ENCODE peak calls at places on chromosome 20, in four cellular contexts. J is HL-60, K is glutamatergic neuron, Z is transverse colon. G is an unnamed sample.

GRCh38 chr20:63362426-63363009 is 1.4 kb upstream of the CHRNA4 start:
- DNase-seq in J (no peak), K (peak), Z (no peak), G (no peak)

GRCh38 chr20:47535088-47535487 is 33.4 kb downstream of the NCOA3 start:
- DNase-seq in J (no peak), K (peak), Z (no peak), G (no peak)

GRCh38 chr20:47561175-47561574 is 59.5 kb downstream of the NCOA3 start:
- DNase-seq in J (no peak), K (no peak), Z (no peak), G (no peak)

GRCh38 chr20:21518292-21518991 is 4.6 kb upstream of the NKX2-2 start:
- DNase-seq in J (no peak), K (no peak), Z (no peak), G (no peak)

GRCh38 chr20:21376631-21377030 is 20.7 kb downstream of the NKX2-4 start:
- DNase-seq in J (no peak), K (no peak), Z (no peak), G (no peak)

GRCh38 chr20:15940127-15940526 is 633.1 kb downstream of the KIF16B start:
- DNase-seq in J (no peak), K (no peak), Z (no peak), G (no peak)

GRCh38 chr20:42886801-42887200 is 302.9 kb downstream of the PTPRT start:
- DNase-seq in J (no peak), K (no peak), Z (no peak), G (no peak)

GRCh38 chr20:47466704-47467459 is 34.8 kb upstream of the NCOA3 start:
- DNase-seq in J (no peak), K (no peak), Z (no peak), G (no peak)

GRCh38 chr20:56860413-56860812 is 231.3 kb downstream of the TFAP2C start:
- DNase-seq in J (no peak), K (no peak), Z (no peak), G (no peak)

GRCh38 chr20:25352746-25353145 is 37.9 kb downstream of the ABHD12 start:
- DNase-seq in J (no peak), K (no peak), Z (no peak), G (no peak)

GRCh38 chr20:14127831-14128230 is 132.5 kb downstream of the MACROD2 start:
- DNase-seq in J (no peak), K (no peak), Z (no peak), G (no peak)

GRCh38 chr20:39935921-39936320 is 753.1 kb downstream of the MAFB start:
- DNase-seq in J (no peak), K (no peak), Z (no peak), G (no peak)

GRCh38 chr20:11850901-11851300 is 66.8 kb upstream of the BTBD3 start:
- DNase-seq in J (no peak), K (no peak), Z (no peak), G (no peak)

GRCh38 chr20:57443349-57443748 is 52.2 kb downstream of the RBM38 start:
- DNase-seq in J (no peak), K (no peak), Z (no peak), G (no peak)

GRCh38 chr20:21185849-21186248 is 60.0 kb downstream of the KIZ start:
- DNase-seq in J (no peak), K (no peak), Z (no peak), G (no peak)

GRCh38 chr20:57611605-57612311 is 8.5 kb downstream of the ZBP1 start:
- DNase-seq in J (no peak), K (no peak), Z (peak), G (no peak)

GRCh38 chr20:59006864-59007757 is at the start of gene CTSZ:
- DNase-seq in J (peak), K (peak), Z (peak), G (peak)

GRCh38 chr20:58973179-58973578 is 7.9 kb upstream of the NELFCD start:
- DNase-seq in J (no peak), K (no peak), Z (no peak), G (no peak)

GRCh38 chr20:24503352-24503931 is 34.0 kb downstream of the SYNDIG1 start:
- DNase-seq in J (no peak), K (no peak), Z (no peak), G (no peak)

GRCh38 chr20:35297153-35297552 is 4.9 kb upstream of the FAM83C start:
- DNase-seq in J (no peak), K (no peak), Z (no peak), G (no peak)

GRCh38 chr20:24968278-24968677 is 19.2 kb downstream of the CST7 start:
- DNase-seq in J (no peak), K (no peak), Z (no peak), G (no peak)

GRCh38 chr20:61442718-61443117 is 190.7 kb downstream of the CDH4 start:
- DNase-seq in J (no peak), K (no peak), Z (no peak), G (no peak)

GRCh38 chr20:5401277-5401676 is 84.5 kb upstream of the PROKR2 start:
- DNase-seq in J (no peak), K (no peak), Z (no peak), G (no peak)

GRCh38 chr20:25041813-25042530 is 16.0 kb downstream of the ACSS1 start:
- DNase-seq in J (no peak), K (no peak), Z (no peak), G (no peak)

GRCh38 chr20:63067266-63067635 is 60.5 kb upstream of the BHLHE23 start:
- DNase-seq in J (no peak), K (no peak), Z (no peak), G (no peak)

GRCh38 chr20:33697129-33697528 is 10.9 kb upstream of the E2F1 start:
- DNase-seq in J (no peak), K (no peak), Z (no peak), G (no peak)

GRCh38 chr20:19815553-19815991 is 57.5 kb downstream of the RIN2 start:
- DNase-seq in J (no peak), K (no peak), Z (no peak), G (no peak)

GRCh38 chr20:62977613-62978558 is 25.4 kb downstream of the SLC17A9 start:
- DNase-seq in J (no peak), K (no peak), Z (peak), G (peak)

GRCh38 chr20:24732599-24732998 is 216.5 kb upstream of the CST7 start:
- DNase-seq in J (no peak), K (no peak), Z (no peak), G (no peak)

GRCh38 chr20:17966432-17967312 is 1.9 kb downstream of the SNX5 start:
- DNase-seq in J (peak), K (no peak), Z (no peak), G (no peak)

GRCh38 chr20:12715371-12715770 is 293.4 kb upstream of the SPTLC3 start:
- DNase-seq in J (no peak), K (no peak), Z (no peak), G (no peak)

GRCh38 chr20:63873477-63873971 is 8.5 kb downstream of the TPD52L2 start:
- DNase-seq in J (peak), K (no peak), Z (peak), G (peak)

GRCh38 chr20:47576516-47577033 is 74.9 kb downstream of the NCOA3 start:
- DNase-seq in J (peak), K (no peak), Z (peak), G (peak)

GRCh38 chr20:19880256-19881079 is 122.4 kb downstream of the RIN2 start:
- DNase-seq in J (no peak), K (no peak), Z (no peak), G (no peak)

GRCh38 chr20:3646067-3646440 is 17.1 kb downstream of the GFRA4 start:
- DNase-seq in J (no peak), K (no peak), Z (no peak), G (no peak)

GRCh38 chr20:3645309-3646066 is 17.7 kb downstream of the GFRA4 start:
- DNase-seq in J (no peak), K (no peak), Z (no peak), G (no peak)

GRCh38 chr20:3647418-3647817 is 15.8 kb downstream of the GFRA4 start:
- DNase-seq in J (no peak), K (no peak), Z (no peak), G (no peak)

GRCh38 chr20:3648941-3649340 is 14.3 kb downstream of the GFRA4 start:
- DNase-seq in J (no peak), K (no peak), Z (no peak), G (no peak)

GRCh38 chr20:3646651-3647050 is 16.5 kb downstream of the GFRA4 start:
- DNase-seq in J (no peak), K (no peak), Z (no peak), G (no peak)
- TF ChIP-seq CTCF in J (no peak), K (no peak), Z (no peak), G (no peak)

GRCh38 chr20:38550274-38550673 is 30.7 kb upstream of the ADIG start:
- DNase-seq in J (no peak), K (no peak), Z (no peak), G (peak)
- TF ChIP-seq CTCF in J (no peak), K (no peak), Z (no peak), G (peak)

GRCh38 chr20:52806918-52807317 is 165.2 kb upstream of the TSHZ2 start:
- DNase-seq in J (no peak), K (no peak), Z (no peak), G (no peak)

GRCh38 chr20:52809003-52809402 is 163.2 kb upstream of the TSHZ2 start:
- DNase-seq in J (no peak), K (no peak), Z (no peak), G (no peak)

GRCh38 chr20:52814371-52814770 is 157.8 kb upstream of the TSHZ2 start:
- DNase-seq in J (no peak), K (no peak), Z (no peak), G (no peak)

DNA sequence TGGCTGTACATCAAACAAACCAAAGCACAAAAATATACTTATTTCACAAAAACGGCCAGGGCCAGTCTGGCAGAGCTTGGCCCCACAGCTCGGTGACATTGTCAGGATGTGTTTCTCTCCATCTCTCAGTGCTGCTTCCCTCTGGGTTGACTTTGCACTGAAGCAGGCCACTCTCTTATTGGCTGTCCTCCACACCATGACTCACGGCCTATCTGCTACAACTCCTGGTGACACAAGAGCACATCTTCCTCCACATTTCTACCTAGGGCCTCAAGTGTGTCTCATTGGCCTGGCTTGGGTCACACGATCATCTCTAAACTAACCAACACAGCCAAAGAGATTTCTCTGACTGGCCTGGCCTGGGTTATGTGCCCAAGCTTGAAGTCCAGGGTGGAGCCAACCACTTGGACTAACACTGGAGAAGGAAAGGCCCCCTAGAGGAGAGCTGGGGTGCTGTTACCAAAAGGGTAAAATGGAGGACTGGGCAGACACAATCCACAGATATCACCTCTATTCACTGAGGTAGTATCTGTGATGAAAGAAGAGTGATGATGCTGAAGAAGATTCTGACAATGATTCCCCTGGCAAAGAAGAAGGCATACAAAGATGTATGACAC is 159.8 kb upstream of the TSHZ2 start:
- DNase-seq in J (no peak), K (no peak), Z (no peak), G (peak)
- TF ChIP-seq CTCF in J (no peak), K (peak), Z (no peak), G (no peak)

GRCh38 chr20:9884666-9885065 is 45.8 kb upstream of the PAK5 start:
- DNase-seq in J (no peak), K (no peak), Z (no peak), G (no peak)
- TF ChIP-seq CTCF in J (no peak), K (no peak), Z (no peak), G (no peak)

DNA sequence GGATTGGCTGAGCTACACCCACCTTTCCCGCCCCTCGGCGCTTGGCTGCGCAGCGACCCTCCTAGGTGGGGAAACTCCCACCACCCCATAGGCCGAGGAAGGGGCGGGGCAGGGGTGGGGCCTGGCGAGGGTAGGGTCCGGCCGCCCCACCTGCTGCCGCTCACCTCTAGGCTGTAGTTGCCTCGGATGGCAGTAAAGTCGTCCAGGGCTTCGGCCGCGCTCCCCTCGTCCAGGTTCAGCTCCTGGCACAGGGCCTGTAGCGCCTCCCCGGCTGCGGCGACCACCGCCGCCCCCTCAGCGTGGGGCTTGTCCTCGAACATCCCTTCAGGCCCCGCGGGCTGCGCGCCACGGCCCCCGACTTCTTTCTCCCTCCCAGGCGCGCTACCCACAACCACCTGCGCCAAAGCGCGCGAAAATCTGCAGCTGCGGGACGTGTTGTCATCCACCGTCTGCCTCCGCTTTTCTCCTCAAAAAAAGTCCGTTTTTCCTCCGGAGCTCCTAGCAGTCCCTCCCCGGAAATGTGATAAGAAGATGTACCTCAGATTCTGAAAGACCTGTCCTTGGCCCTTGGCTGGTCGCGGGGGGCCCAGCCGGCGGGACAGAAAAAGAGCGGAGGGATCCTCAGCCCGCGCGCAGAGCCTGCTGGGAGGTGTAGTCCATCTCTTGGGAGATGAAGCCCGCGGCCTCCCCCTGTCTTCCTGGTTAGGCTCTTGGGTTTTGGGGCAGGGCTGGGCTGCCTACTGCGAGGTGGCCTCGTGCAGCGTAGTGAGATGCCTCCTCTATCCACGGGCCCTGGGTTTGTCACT is at the start of gene RBL1:
- DNase-seq in J (peak), K (peak), Z (peak), G (peak)
- TF ChIP-seq CTCF in J (no peak), K (no peak), Z (no peak), G (no peak)

DNA sequence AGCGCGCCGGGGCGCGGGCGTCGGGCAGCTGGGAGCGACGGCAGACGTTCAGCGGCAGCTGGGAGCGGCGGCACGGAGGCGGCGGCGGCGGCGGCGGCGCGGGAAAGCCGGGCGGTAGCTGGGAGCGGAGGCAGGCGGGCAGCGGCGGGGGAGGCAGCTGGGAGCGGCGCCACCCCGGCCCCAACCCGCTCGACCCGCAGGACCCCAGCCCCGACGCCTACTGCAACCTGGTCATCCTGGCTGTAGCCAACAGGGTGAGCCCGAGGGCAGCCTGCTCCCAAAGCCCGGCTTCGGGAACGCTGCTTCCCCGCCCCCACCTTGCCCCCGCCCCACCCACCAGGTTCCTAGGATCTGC is 8.9 kb downstream of the CCM2L start:
- DNase-seq in J (no peak), K (no peak), Z (no peak), G (no peak)
- TF ChIP-seq CTCF in J (no peak), K (peak), Z (no peak), G (no peak)

GRCh38 chr20:50746138-50746940 is 15.0 kb downstream of the PARD6B start:
- DNase-seq in J (no peak), K (no peak), Z (no peak), G (no peak)
- TF ChIP-seq CTCF in J (no peak), K (no peak), Z (no peak), G (no peak)

GRCh38 chr20:44716309-44717106 is 1.3 kb downstream of the CCN5 start:
- DNase-seq in J (no peak), K (no peak), Z (no peak), G (no peak)

GRCh38 chr20:44720617-44720993 is 5.4 kb downstream of the CCN5 start:
- DNase-seq in J (no peak), K (no peak), Z (no peak), G (no peak)

GRCh38 chr20:44715495-44716308 is 533 bp downstream of the CCN5 start:
- DNase-seq in J (no peak), K (no peak), Z (no peak), G (no peak)

GRCh38 chr20:44719841-44720240 is 4.7 kb downstream of the CCN5 start:
- DNase-seq in J (no peak), K (no peak), Z (no peak), G (no peak)

DNA sequence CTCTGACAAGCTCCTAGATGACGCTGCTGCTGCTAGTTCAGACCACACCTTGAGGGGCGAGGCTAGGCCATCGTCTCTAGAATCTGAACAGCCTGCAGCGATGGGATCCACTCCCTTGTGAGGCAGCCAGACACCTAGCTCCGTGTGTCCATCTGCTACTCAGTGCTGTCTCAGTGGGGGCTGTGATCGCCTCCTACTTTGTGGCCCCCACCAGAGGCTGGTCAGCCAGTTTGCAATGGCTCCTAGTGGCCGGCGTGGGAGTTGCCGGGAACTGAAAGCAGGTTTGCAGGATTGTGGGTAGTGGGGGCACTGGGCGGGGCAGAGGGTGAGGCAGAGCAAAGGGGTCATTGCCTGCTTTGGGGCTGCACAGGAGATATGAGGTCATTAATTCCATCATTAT is 2.8 kb downstream of the CCN5 start:
- DNase-seq in J (no peak), K (peak), Z (no peak), G (no peak)
- TF ChIP-seq CTCF in J (no peak), K (peak), Z (no peak), G (no peak)

GRCh38 chr20:50054626-50055511 is 58.1 kb downstream of the UBE2V1 start:
- DNase-seq in J (no peak), K (no peak), Z (peak), G (no peak)

GRCh38 chr20:50050660-50051308 is 62.2 kb downstream of the UBE2V1 start:
- DNase-seq in J (no peak), K (no peak), Z (no peak), G (no peak)

GRCh38 chr20:50053790-50054547 is 59.0 kb downstream of the UBE2V1 start:
- DNase-seq in J (no peak), K (no peak), Z (peak), G (no peak)

GRCh38 chr20:50052952-50053789 is 59.8 kb downstream of the UBE2V1 start:
- DNase-seq in J (no peak), K (no peak), Z (no peak), G (no peak)

GRCh38 chr20:50052550-50052949 is 60.4 kb downstream of the UBE2V1 start:
- DNase-seq in J (no peak), K (no peak), Z (no peak), G (no peak)
- TF ChIP-seq CTCF in J (no peak), K (no peak), Z (no peak), G (no peak)